ENCODE peak calls at places on chromosomes 12 and 14, in four cellular contexts. N is right cardiac atrium; T is CD8-positive, alpha-beta T cell; Y is body of pancreas. H is an unnamed sample.

GRCh38 chr12:123063535-123063934 is 83.1 kb downstream of the ARL6IP4 start:
- DNase-seq in Y (no peak), T (no peak), N (no peak), H (no peak)

GRCh38 chr12:29611906-29612305 is 114.4 kb upstream of the OVCH1 start:
- DNase-seq in Y (no peak), T (no peak), N (no peak), H (no peak)

GRCh38 chr12:62009445-62009844 is 250.8 kb upstream of the USP15 start:
- DNase-seq in Y (no peak), N (no peak), T (no peak), H (no peak)

GRCh38 chr12:52319097-52319496 is 2.1 kb downstream of the KRT83 start:
- DNase-seq in N (no peak), T (no peak), Y (no peak), H (no peak)

GRCh38 chr14:88463318-88463717 is 77.9 kb downstream of the SPATA7 start:
- DNase-seq in T (no peak), Y (no peak), N (no peak), H (no peak)

GRCh38 chr12:48482198-48482597 is at the start of gene C12orf54:
- DNase-seq in Y (no peak), N (no peak), T (no peak), H (no peak)

GRCh38 chr12:12784911-12785814 is at the start of gene APOLD1:
- DNase-seq in N (peak; percentile 70), T (no peak), Y (peak; percentile 23), H (no peak)

GRCh38 chr12:39359644-39360043 is 83.3 kb downstream of the KIF21A start:
- DNase-seq in Y (no peak), T (no peak), N (no peak), H (no peak)

GRCh38 chr14:56522403-56522802 is 57.2 kb upstream of the TMEM260 start:
- DNase-seq in N (no peak), T (no peak), Y (no peak), H (no peak)

GRCh38 chr12:114404451-114405198 is 1.3 kb downstream of the TBX5 start:
- DNase-seq in Y (no peak), N (peak; percentile 60), T (no peak), H (no peak)

GRCh38 chr14:68104518-68104917 is 284.9 kb downstream of the RAD51B start:
- DNase-seq in T (no peak), N (no peak), Y (no peak), H (no peak)

GRCh38 chr14:21069388-21070082 is 569 bp upstream of the ARHGEF40 start:
- DNase-seq in N (peak; percentile 82), T (no peak), Y (peak; percentile 65), H (no peak)

DNA sequence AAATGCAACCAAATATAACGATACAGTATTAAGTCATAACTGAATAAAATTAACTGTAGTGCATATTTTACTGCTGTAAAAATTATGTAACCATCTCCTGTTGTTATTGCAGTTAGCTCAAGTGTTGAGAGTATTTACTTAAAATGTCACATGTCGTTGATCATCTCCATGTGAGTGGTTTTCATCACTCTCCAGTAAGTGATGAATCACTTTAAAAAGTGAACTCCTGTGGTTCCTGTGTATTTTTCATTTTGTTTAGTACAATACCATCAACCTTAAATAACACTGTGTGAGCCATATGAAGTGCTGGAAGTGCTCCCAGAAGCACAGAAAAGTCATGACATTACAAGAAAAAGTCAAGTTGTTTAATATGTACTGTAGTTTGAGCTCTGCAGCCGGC is 104.7 kb upstream of the SLCO1B1 start:
- DNase-seq in T (no peak), Y (no peak), N (no peak), H (no peak)
- H3K9me3 ChIP-seq in T (no peaks in the 10 kb centered on the region), Y (no peaks in the 10 kb centered on the region), N (no peaks in the 10 kb centered on the region), H (no peaks in the 10 kb centered on the region)

GRCh38 chr12:4272976-4273650 is 449 bp upstream of the CCND2 start:
- DNase-seq in T (no peak), Y (no peak), N (no peak), H (no peak)
- H3K4me3 ChIP-seq in T (peak overlapping the region; percentile 91), Y (peak overlapping the region; percentile 81), N (peak overlapping the region; percentile 75), H (peak overlapping the region; percentile 50)

GRCh38 chr12:14979468-14979867 is 6.6 kb downstream of the PDE6H start:
- DNase-seq in Y (no peak), N (no peak), T (no peak), H (no peak)

GRCh38 chr12:14984036-14984435 is 11.2 kb downstream of the PDE6H start:
- DNase-seq in N (no peak), Y (no peak), T (no peak), H (no peak)

GRCh38 chr12:14982986-14983385 is 10.1 kb downstream of the PDE6H start:
- DNase-seq in Y (no peak), N (no peak), T (no peak), H (no peak)

GRCh38 chr12:14982562-14982961 is 9.7 kb downstream of the PDE6H start:
- DNase-seq in T (no peak), Y (no peak), N (no peak), H (no peak)

DNA sequence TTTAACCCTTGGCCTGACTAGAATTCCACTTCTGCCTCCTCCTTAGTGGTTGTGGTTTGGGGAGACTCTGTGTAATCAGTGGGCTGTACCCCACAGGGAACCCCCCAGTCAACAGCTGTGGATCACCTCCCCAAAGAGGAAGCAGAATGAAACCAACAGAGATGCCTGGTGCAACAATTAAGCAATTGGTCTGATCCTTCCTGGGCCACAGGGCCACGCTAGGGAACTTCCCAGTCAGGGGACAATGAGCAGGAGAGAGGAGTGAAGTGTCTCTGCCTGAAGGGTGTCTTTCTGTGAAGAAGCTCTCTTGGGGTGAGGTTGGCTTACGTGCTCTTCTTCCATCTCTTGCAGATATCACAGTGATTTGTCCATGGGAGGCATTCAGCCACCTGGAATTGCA is 8.2 kb downstream of the PDE6H start:
- DNase-seq in N (peak; percentile 54), T (no peak), Y (peak; percentile 33), H (no peak)
- H3K9me3 ChIP-seq in N (no peaks in the 10 kb centered on the region), T (no peaks in the 10 kb centered on the region), Y (no peaks in the 10 kb centered on the region), H (no peaks in the 10 kb centered on the region)

DNA sequence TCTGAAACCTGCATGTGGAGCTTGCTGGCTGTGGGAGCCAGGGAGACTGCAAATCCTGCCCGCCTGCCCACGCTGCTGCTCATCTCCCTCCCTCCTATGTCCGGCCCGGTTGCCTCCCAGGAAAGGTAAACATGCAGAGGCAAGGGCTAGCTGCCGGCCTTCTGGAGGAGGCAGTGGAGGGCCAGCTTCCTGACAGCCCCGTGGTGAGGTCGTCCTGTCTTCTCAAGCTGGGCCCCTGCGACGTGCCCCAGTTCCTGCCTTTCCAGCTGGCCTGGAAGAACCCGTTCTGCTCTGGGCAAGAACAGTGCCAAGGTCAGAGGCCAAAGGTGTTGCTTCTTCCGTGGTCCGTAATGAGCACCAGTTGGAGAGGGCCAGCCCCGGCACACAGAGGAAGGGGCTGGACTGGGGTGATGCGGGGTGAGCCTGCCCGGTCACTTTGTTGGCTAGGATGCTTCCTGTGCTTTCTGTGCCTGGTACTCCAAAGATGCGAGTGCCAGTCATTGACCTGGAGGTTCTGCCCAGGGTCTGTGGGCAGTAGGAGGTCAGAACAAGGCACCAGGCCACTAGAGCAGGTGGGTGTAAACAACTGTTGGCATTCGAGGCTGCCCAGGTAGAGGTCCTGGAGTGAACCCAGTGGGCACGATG is 25.3 kb downstream of the TPCN1 start:
- DNase-seq in Y (no peak), N (peak; percentile 73), T (no peak), H (no peak)
- H3K4me3 ChIP-seq in Y (no peak overlapping the region), N (no peak overlapping the region), T (no peak overlapping the region), H (peak overlapping the region; percentile 25)

GRCh38 chr12:90234455-90234854 is 525.8 kb upstream of the ATP2B1 start:
- DNase-seq in N (no peak), T (no peak), Y (no peak), H (no peak)
- H3K9me3 ChIP-seq in N (no peaks in the 10 kb centered on the region), T (no peaks in the 10 kb centered on the region), Y (no peaks in the 10 kb centered on the region), H (no peaks in the 10 kb centered on the region)